ENCODE peak calls at places on chromosomes 6 and 20, in eight cellular contexts. B is GM23338; X is fibroblast of pulmonary artery; G is HFF-Myc; U is glutamatergic neuron; F is CD4-positive, alpha-beta T cell; P is epithelial cell of proximal tubule; E is H9. A is an unnamed sample.

GRCh38 chr6:137165375-137166246 is 7.8 kb downstream of the IL22RA2 start:
- DNase-seq in B (no peak), X (no peak), G (no peak), U (no peak), F (peak), P (no peak), E (no peak), A (no peak)

GRCh38 chr6:20921533-20921932 is 387.3 kb downstream of the CDKAL1 start:
- DNase-seq in B (no peak), X (peak), G (no peak), U (no peak), F (no peak), P (no peak), E (no peak), A (no peak)

GRCh38 chr6:147950623-147950987 is 392.0 kb upstream of the SASH1 start:
- DNase-seq in B (no peak), X (peak), G (no peak), U (no peak), F (no peak), P (no peak), E (no peak), A (no peak)

GRCh38 chr20:1363522-1363921 is 29.3 kb downstream of the FKBP1A start:
- DNase-seq in B (no peak), X (no peak), G (no peak), U (no peak), F (no peak), P (no peak), E (no peak), A (no peak)

GRCh38 chr6:76612818-76613452 is 540.5 kb upstream of the IMPG1 start:
- DNase-seq in B (peak), X (no peak), G (no peak), U (no peak), F (no peak), P (no peak), E (no peak), A (no peak)

GRCh38 chr6:158707826-158708225 is 58.0 kb downstream of the SYTL3 start:
- DNase-seq in B (no peak), X (peak), G (no peak), U (no peak), F (no peak), P (no peak), E (no peak), A (no peak)

GRCh38 chr20:50267041-50267865 is 76.6 kb downstream of the CEBPB start:
- DNase-seq in B (peak), X (peak), G (no peak), U (no peak), F (no peak), P (no peak), E (peak), A (no peak)

GRCh38 chr20:63979549-63980316 is at the start of gene SAMD10:
- DNase-seq in B (peak), X (no peak), G (no peak), U (peak), F (peak), P (no peak), E (peak), A (peak)

GRCh38 chr20:7232796-7233195 is 465.3 kb downstream of the BMP2 start:
- DNase-seq in B (no peak), X (no peak), G (no peak), U (no peak), F (no peak), P (no peak), E (no peak), A (no peak)

GRCh38 chr6:12137480-12137879 is 125.4 kb downstream of the HIVEP1 start:
- DNase-seq in B (no peak), X (peak), G (peak), U (no peak), F (no peak), P (no peak), E (no peak), A (no peak)

GRCh38 chr6:30882764-30883475 is 1.4 kb upstream of the DDR1 start:
- DNase-seq in B (peak), X (no peak), G (no peak), U (no peak), F (no peak), P (no peak), E (peak), A (peak)

GRCh38 chr20:46159101-46159897 is 41.2 kb downstream of the CD40 start:
- DNase-seq in B (no peak), X (no peak), G (no peak), U (no peak), F (no peak), P (no peak), E (no peak), A (no peak)

GRCh38 chr20:54324652-54325285 is 116.9 kb downstream of the PFDN4 start:
- DNase-seq in B (no peak), X (no peak), G (no peak), U (no peak), F (no peak), P (no peak), E (no peak), A (no peak)

GRCh38 chr20:50142812-50143211 is 10.7 kb downstream of the PEDS1 start:
- DNase-seq in B (peak), X (no peak), G (no peak), U (no peak), F (no peak), P (no peak), E (peak), A (no peak)

GRCh38 chr6:135488023-135488422 is 9.5 kb downstream of the AHI1 start:
- DNase-seq in B (no peak), X (peak), G (peak), U (no peak), F (no peak), P (no peak), E (no peak), A (no peak)

GRCh38 chr6:75349262-75349984 is 64.8 kb upstream of the TMEM30A start:
- DNase-seq in B (peak), X (peak), G (no peak), U (peak), F (no peak), P (peak), E (peak), A (peak)

GRCh38 chr6:108133594-108134179 is 32.1 kb upstream of the NR2E1 start:
- DNase-seq in B (peak), X (peak), G (no peak), U (peak), F (no peak), P (peak), E (peak), A (peak)

GRCh38 chr6:11187301-11187700 is 45.2 kb downstream of the NEDD9 start:
- DNase-seq in B (no peak), X (no peak), G (no peak), U (no peak), F (no peak), P (no peak), E (no peak), A (no peak)

GRCh38 chr20:21315138-21315537 is 12.0 kb downstream of the XRN2 start:
- DNase-seq in B (no peak), X (peak), G (no peak), U (no peak), F (no peak), P (no peak), E (no peak), A (no peak)

GRCh38 chr6:168145747-168146596 is 67.0 kb upstream of the FRMD1 start:
- DNase-seq in B (no peak), X (no peak), G (no peak), U (no peak), F (no peak), P (no peak), E (peak), A (no peak)

DNA sequence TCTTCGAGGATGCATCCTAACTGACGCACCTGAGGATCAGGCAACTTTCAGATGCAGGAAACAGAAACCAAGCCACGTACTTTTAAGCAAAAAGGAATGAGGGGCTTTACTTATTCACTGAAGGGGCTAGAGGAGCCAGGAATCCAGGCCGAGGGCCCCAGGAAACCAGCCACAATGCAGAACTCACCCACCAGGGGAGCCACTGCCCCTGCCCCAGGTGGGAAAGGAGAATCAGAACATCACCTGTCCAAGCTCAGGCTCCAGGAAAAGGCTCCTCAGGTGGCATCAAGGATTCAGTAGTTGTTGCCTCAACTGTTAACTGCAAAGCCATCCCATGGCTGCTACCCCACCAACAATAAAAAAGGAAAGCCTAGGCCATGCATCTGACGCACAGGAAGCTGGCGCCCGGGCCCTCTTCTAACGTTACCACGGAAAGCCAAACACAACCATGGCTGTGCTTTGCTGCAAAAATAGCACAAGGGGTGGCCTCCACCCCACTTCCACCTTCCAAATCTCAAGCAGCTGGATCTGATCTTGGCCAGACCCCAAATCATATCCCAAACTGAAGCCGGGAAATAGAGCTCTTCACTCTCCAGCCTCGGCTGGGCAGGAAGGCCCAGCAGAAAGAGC is 121.0 kb downstream of the PREX1 start:
- DNase-seq in B (peak), X (no peak), G (no peak), U (no peak), F (no peak), P (no peak), E (no peak), A (no peak)
- TF ChIP-seq CTCF in B (peak), X (no peak), G (no peak), U (no peak), F (no peak), P (no peak), E (peak), A (no peak)

DNA sequence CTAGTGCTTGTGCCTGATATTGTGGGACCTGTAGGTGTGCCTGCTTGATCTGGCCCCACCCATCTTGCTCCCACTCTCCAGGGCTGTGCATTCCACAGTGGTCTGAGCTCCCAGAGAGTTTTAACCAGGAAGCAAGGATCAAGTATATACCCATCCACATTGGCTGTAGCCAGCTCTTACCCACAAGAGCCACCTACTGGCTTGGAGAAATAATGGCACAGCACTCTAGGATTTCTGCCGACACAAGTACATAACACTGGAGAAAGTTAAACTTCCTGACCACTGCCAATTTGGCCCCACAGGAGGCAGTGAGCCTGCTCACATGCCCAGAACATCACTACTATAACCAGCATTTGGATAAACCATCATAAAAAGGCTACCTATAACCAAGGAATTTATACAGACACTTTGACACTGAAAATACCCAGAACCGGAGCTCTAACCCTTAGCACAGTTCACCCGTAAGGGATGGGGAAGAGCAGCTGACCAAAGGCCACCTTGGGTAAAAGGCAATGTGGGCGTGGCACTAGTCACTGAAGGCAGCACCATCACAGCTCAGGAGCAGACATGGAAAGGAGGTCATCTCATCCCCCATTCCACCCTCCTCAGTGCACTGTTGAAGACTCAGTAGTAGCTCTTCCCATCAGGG is 440.4 kb downstream of the BTBD3 start:
- DNase-seq in B (peak), X (peak), G (no peak), U (no peak), F (no peak), P (no peak), E (peak), A (no peak)
- TF ChIP-seq CTCF in B (peak), X (peak), G (no peak), U (peak), F (no peak), P (peak), E (peak), A (peak)

DNA sequence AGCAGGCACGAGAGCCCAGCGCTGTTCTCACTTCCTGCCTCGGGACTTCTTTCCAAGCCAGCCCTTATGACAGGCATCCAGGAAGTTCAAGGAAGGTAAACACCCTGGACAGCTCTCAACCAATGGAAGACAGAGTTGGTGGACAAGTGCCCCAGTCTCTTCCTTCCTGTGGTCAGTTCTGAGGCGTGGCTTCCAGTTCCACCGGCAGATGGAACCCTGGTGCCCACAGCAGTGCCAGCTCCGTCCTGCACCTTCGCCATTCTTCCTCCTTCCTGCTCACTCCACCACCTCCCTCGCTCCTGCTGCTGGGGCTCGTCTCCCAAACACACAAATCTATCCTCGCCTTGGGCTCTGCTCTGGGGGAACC is 162.8 kb downstream of the GRM4 start:
- DNase-seq in B (no peak), X (no peak), G (no peak), U (no peak), F (no peak), P (no peak), E (peak), A (no peak)
- TF ChIP-seq CTCF in B (peak), X (no peak), G (peak), U (no peak), F (no peak), P (no peak), E (peak), A (no peak)

GRCh38 chr6:26105842-26106241 is 18.6 kb downstream of the HFE start:
- DNase-seq in B (no peak), X (no peak), G (no peak), U (no peak), F (no peak), P (no peak), E (no peak), A (no peak)

GRCh38 chr6:26103141-26103769 is 16.0 kb downstream of the HFE start:
- DNase-seq in B (no peak), X (peak), G (no peak), U (no peak), F (no peak), P (no peak), E (no peak), A (no peak)

GRCh38 chr6:26105109-26105730 is 18.0 kb downstream of the HFE start:
- DNase-seq in B (no peak), X (no peak), G (no peak), U (no peak), F (no peak), P (no peak), E (no peak), A (no peak)

GRCh38 chr6:26104457-26105108 is 17.4 kb downstream of the HFE start:
- DNase-seq in B (peak), X (no peak), G (no peak), U (no peak), F (no peak), P (no peak), E (peak), A (no peak)

GRCh38 chr6:26103770-26104456 is 16.7 kb downstream of the HFE start:
- DNase-seq in B (peak), X (peak), G (peak), U (peak), F (peak), P (peak), E (peak), A (peak)
- TF ChIP-seq CTCF in B (no peak), X (peak), G (peak), U (peak), F (peak), P (peak), E (peak), A (peak)